ENCODE peak calls at places on chromosomes 4 and X, in eight cellular contexts. One of them, this sample, is unnamed.

GRCh38 chrX:142613403-142613802 is 408.3 kb upstream of the MAGEC2 start:
- DNase-seq in EL: no peak
- DNase-seq in activated gamma-delta T cell treated with Interleukin-2 at 50 U/mL for 16 hours: no peak
- DNase-seq in cortex of kidney: no peak
- DNase-seq in brain pericyte: no peak
- DNase-seq in globus pallidus: no peak
- DNase-seq in neural progenitor cell: no peak
- DNase-seq in CD4-positive, alpha-beta memory T cell: no peak
- DNase-seq in this sample: no peak

GRCh38 chr4:140463610-140464009 is 34.5 kb downstream of the MGAT4D start:
- DNase-seq in activated gamma-delta T cell treated with Interleukin-2 at 50 U/mL for 16 hours: no peak
- DNase-seq in globus pallidus: no peak
- DNase-seq in brain pericyte: no peak
- DNase-seq in neural progenitor cell: no peak
- DNase-seq in CD4-positive, alpha-beta memory T cell: no peak
- DNase-seq in EL: no peak
- DNase-seq in cortex of kidney: no peak
- DNase-seq in this sample: no peak

GRCh38 chr4:128600996-128601857 is 208.3 kb upstream of the JADE1 start:
- DNase-seq in globus pallidus: peak
- DNase-seq in EL: peak
- DNase-seq in neural progenitor cell: no peak
- DNase-seq in brain pericyte: peak
- DNase-seq in activated gamma-delta T cell treated with Interleukin-2 at 50 U/mL for 16 hours: no peak
- DNase-seq in cortex of kidney: no peak
- DNase-seq in CD4-positive, alpha-beta memory T cell: no peak
- DNase-seq in this sample: peak

GRCh38 chr4:41409095-41409494 is 128.9 kb upstream of the LIMCH1 start:
- DNase-seq in cortex of kidney: no peak
- DNase-seq in activated gamma-delta T cell treated with Interleukin-2 at 50 U/mL for 16 hours: no peak
- DNase-seq in EL: peak
- DNase-seq in neural progenitor cell: no peak
- DNase-seq in brain pericyte: no peak
- DNase-seq in globus pallidus: no peak
- DNase-seq in CD4-positive, alpha-beta memory T cell: no peak
- DNase-seq in this sample: no peak

GRCh38 chrX:150375243-150375642 is 12.1 kb downstream of the MAMLD1 start:
- DNase-seq in EL: no peak
- DNase-seq in globus pallidus: no peak
- DNase-seq in brain pericyte: no peak
- DNase-seq in cortex of kidney: no peak
- DNase-seq in CD4-positive, alpha-beta memory T cell: no peak
- DNase-seq in neural progenitor cell: no peak
- DNase-seq in activated gamma-delta T cell treated with Interleukin-2 at 50 U/mL for 16 hours: no peak
- DNase-seq in this sample: no peak

GRCh38 chr4:76718021-76718420 is 179.9 kb downstream of the SOWAHB start:
- DNase-seq in cortex of kidney: no peak
- DNase-seq in neural progenitor cell: no peak
- DNase-seq in activated gamma-delta T cell treated with Interleukin-2 at 50 U/mL for 16 hours: no peak
- DNase-seq in brain pericyte: no peak
- DNase-seq in CD4-positive, alpha-beta memory T cell: no peak
- DNase-seq in globus pallidus: no peak
- DNase-seq in EL: no peak
- DNase-seq in this sample: no peak

GRCh38 chrX:48992341-48992740 is 9.7 kb downstream of the GRIPAP1 start:
- DNase-seq in activated gamma-delta T cell treated with Interleukin-2 at 50 U/mL for 16 hours: no peak
- DNase-seq in CD4-positive, alpha-beta memory T cell: no peak
- DNase-seq in globus pallidus: no peak
- DNase-seq in neural progenitor cell: no peak
- DNase-seq in brain pericyte: no peak
- DNase-seq in cortex of kidney: no peak
- DNase-seq in EL: no peak
- DNase-seq in this sample: no peak

GRCh38 chr4:122086338-122086737 is 65.8 kb upstream of the BLTP1 start:
- DNase-seq in cortex of kidney: no peak
- DNase-seq in activated gamma-delta T cell treated with Interleukin-2 at 50 U/mL for 16 hours: no peak
- DNase-seq in brain pericyte: peak
- DNase-seq in globus pallidus: peak
- DNase-seq in neural progenitor cell: no peak
- DNase-seq in EL: no peak
- DNase-seq in CD4-positive, alpha-beta memory T cell: no peak
- DNase-seq in this sample: no peak

GRCh38 chr4:179465131-179465797 is 2023.0 kb upstream of the AGA start:
- DNase-seq in globus pallidus: no peak
- DNase-seq in cortex of kidney: no peak
- DNase-seq in activated gamma-delta T cell treated with Interleukin-2 at 50 U/mL for 16 hours: no peak
- DNase-seq in EL: no peak
- DNase-seq in CD4-positive, alpha-beta memory T cell: no peak
- DNase-seq in brain pericyte: no peak
- DNase-seq in neural progenitor cell: peak
- DNase-seq in this sample: peak

GRCh38 chrX:51456814-51457213 is 39.6 kb downstream of the NUDT11 start:
- DNase-seq in globus pallidus: no peak
- DNase-seq in cortex of kidney: no peak
- DNase-seq in CD4-positive, alpha-beta memory T cell: no peak
- DNase-seq in brain pericyte: no peak
- DNase-seq in activated gamma-delta T cell treated with Interleukin-2 at 50 U/mL for 16 hours: no peak
- DNase-seq in EL: peak
- DNase-seq in neural progenitor cell: peak
- DNase-seq in this sample: no peak

GRCh38 chr4:1505511-1506451 is 99.5 kb upstream of the NKX1-1 start:
- DNase-seq in brain pericyte: no peak
- DNase-seq in CD4-positive, alpha-beta memory T cell: no peak
- DNase-seq in EL: no peak
- DNase-seq in neural progenitor cell: no peak
- DNase-seq in activated gamma-delta T cell treated with Interleukin-2 at 50 U/mL for 16 hours: no peak
- DNase-seq in globus pallidus: no peak
- DNase-seq in cortex of kidney: no peak
- DNase-seq in this sample: no peak

GRCh38 chrX:622104-622503 is 8.5 kb upstream of the SHOX start:
- DNase-seq in CD4-positive, alpha-beta memory T cell: no peak
- DNase-seq in EL: no peak
- DNase-seq in cortex of kidney: no peak
- DNase-seq in brain pericyte: no peak
- DNase-seq in globus pallidus: no peak
- DNase-seq in neural progenitor cell: no peak
- DNase-seq in activated gamma-delta T cell treated with Interleukin-2 at 50 U/mL for 16 hours: no peak
- DNase-seq in this sample: no peak

GRCh38 chr4:145830699-145831098 is 107.9 kb downstream of the ZNF827 start:
- DNase-seq in EL: no peak
- DNase-seq in neural progenitor cell: no peak
- DNase-seq in brain pericyte: no peak
- DNase-seq in activated gamma-delta T cell treated with Interleukin-2 at 50 U/mL for 16 hours: no peak
- DNase-seq in CD4-positive, alpha-beta memory T cell: no peak
- DNase-seq in cortex of kidney: no peak
- DNase-seq in globus pallidus: no peak
- DNase-seq in this sample: no peak

GRCh38 chr4:103400405-103400804 is 202.3 kb upstream of the CENPE start:
- DNase-seq in EL: peak
- DNase-seq in neural progenitor cell: no peak
- DNase-seq in cortex of kidney: no peak
- DNase-seq in CD4-positive, alpha-beta memory T cell: no peak
- DNase-seq in brain pericyte: no peak
- DNase-seq in globus pallidus: no peak
- DNase-seq in activated gamma-delta T cell treated with Interleukin-2 at 50 U/mL for 16 hours: no peak
- DNase-seq in this sample: no peak

GRCh38 chr4:102530986-102531385 is 29.8 kb downstream of the NFKB1 start:
- DNase-seq in activated gamma-delta T cell treated with Interleukin-2 at 50 U/mL for 16 hours: no peak
- DNase-seq in CD4-positive, alpha-beta memory T cell: no peak
- DNase-seq in globus pallidus: no peak
- DNase-seq in EL: no peak
- DNase-seq in brain pericyte: no peak
- DNase-seq in cortex of kidney: no peak
- DNase-seq in neural progenitor cell: no peak
- DNase-seq in this sample: no peak

GRCh38 chr4:165198329-165198728 is 9.0 kb upstream of the KLHL2 start:
- DNase-seq in CD4-positive, alpha-beta memory T cell: no peak
- DNase-seq in neural progenitor cell: no peak
- DNase-seq in EL: no peak
- DNase-seq in globus pallidus: no peak
- DNase-seq in cortex of kidney: no peak
- DNase-seq in activated gamma-delta T cell treated with Interleukin-2 at 50 U/mL for 16 hours: no peak
- DNase-seq in brain pericyte: no peak
- DNase-seq in this sample: peak

GRCh38 chr4:31125496-31125895 is 405.3 kb downstream of the PCDH7 start:
- DNase-seq in cortex of kidney: no peak
- DNase-seq in CD4-positive, alpha-beta memory T cell: no peak
- DNase-seq in neural progenitor cell: no peak
- DNase-seq in globus pallidus: no peak
- DNase-seq in EL: no peak
- DNase-seq in brain pericyte: no peak
- DNase-seq in activated gamma-delta T cell treated with Interleukin-2 at 50 U/mL for 16 hours: no peak
- DNase-seq in this sample: no peak

GRCh38 chrX:69185886-69186285 is 20.6 kb upstream of the PJA1 start:
- DNase-seq in globus pallidus: no peak
- DNase-seq in neural progenitor cell: no peak
- DNase-seq in activated gamma-delta T cell treated with Interleukin-2 at 50 U/mL for 16 hours: no peak
- DNase-seq in brain pericyte: no peak
- DNase-seq in cortex of kidney: no peak
- DNase-seq in CD4-positive, alpha-beta memory T cell: no peak
- DNase-seq in EL: no peak
- DNase-seq in this sample: no peak

GRCh38 chr4:25818293-25819240 is 44.2 kb downstream of the SEL1L3 start:
- DNase-seq in cortex of kidney: no peak
- DNase-seq in EL: peak
- DNase-seq in activated gamma-delta T cell treated with Interleukin-2 at 50 U/mL for 16 hours: no peak
- DNase-seq in neural progenitor cell: no peak
- DNase-seq in brain pericyte: no peak
- DNase-seq in globus pallidus: no peak
- DNase-seq in CD4-positive, alpha-beta memory T cell: no peak
- DNase-seq in this sample: peak

GRCh38 chrX:40952855-40953254 is 132.4 kb upstream of the USP9X start:
- DNase-seq in activated gamma-delta T cell treated with Interleukin-2 at 50 U/mL for 16 hours: no peak
- DNase-seq in brain pericyte: no peak
- DNase-seq in globus pallidus: no peak
- DNase-seq in cortex of kidney: no peak
- DNase-seq in CD4-positive, alpha-beta memory T cell: peak
- DNase-seq in EL: peak
- DNase-seq in neural progenitor cell: no peak
- DNase-seq in this sample: no peak

GRCh38 chr4:15755321-15755750 is 22.8 kb upstream of the CD38 start:
- DNase-seq in globus pallidus: no peak
- DNase-seq in activated gamma-delta T cell treated with Interleukin-2 at 50 U/mL for 16 hours: no peak
- DNase-seq in neural progenitor cell: no peak
- DNase-seq in EL: peak
- DNase-seq in CD4-positive, alpha-beta memory T cell: no peak
- DNase-seq in cortex of kidney: no peak
- DNase-seq in brain pericyte: no peak
- DNase-seq in this sample: peak

GRCh38 chrX:153778151-153778551 is 2.7 kb upstream of the SRPK3 start:
- DNase-seq in CD4-positive, alpha-beta memory T cell: no peak
- DNase-seq in EL: no peak
- DNase-seq in cortex of kidney: no peak
- DNase-seq in globus pallidus: no peak
- DNase-seq in neural progenitor cell: no peak
- DNase-seq in activated gamma-delta T cell treated with Interleukin-2 at 50 U/mL for 16 hours: no peak
- DNase-seq in brain pericyte: no peak
- DNase-seq in this sample: no peak

GRCh38 chrX:69018416-69019072 is 146.7 kb downstream of the PJA1 start:
- DNase-seq in neural progenitor cell: no peak
- DNase-seq in cortex of kidney: no peak
- DNase-seq in brain pericyte: no peak
- DNase-seq in globus pallidus: no peak
- DNase-seq in CD4-positive, alpha-beta memory T cell: no peak
- DNase-seq in activated gamma-delta T cell treated with Interleukin-2 at 50 U/mL for 16 hours: no peak
- DNase-seq in EL: no peak
- DNase-seq in this sample: no peak

GRCh38 chrX:8190341-8190830 is 19.3 kb upstream of the VCX2 start:
- DNase-seq in cortex of kidney: no peak
- DNase-seq in CD4-positive, alpha-beta memory T cell: no peak
- DNase-seq in activated gamma-delta T cell treated with Interleukin-2 at 50 U/mL for 16 hours: no peak
- DNase-seq in EL: no peak
- DNase-seq in globus pallidus: no peak
- DNase-seq in brain pericyte: no peak
- DNase-seq in neural progenitor cell: no peak
- DNase-seq in this sample: no peak

GRCh38 chr4:2790583-2791517 is 2.0 kb upstream of the SH3BP2 start:
- DNase-seq in globus pallidus: no peak
- DNase-seq in CD4-positive, alpha-beta memory T cell: no peak
- DNase-seq in brain pericyte: no peak
- DNase-seq in EL: no peak
- DNase-seq in neural progenitor cell: no peak
- DNase-seq in cortex of kidney: no peak
- DNase-seq in activated gamma-delta T cell treated with Interleukin-2 at 50 U/mL for 16 hours: no peak
- DNase-seq in this sample: no peak

GRCh38 chr4:6116696-6117285 is 83.6 kb downstream of the JAKMIP1 start:
- DNase-seq in globus pallidus: no peak
- DNase-seq in EL: no peak
- DNase-seq in cortex of kidney: no peak
- DNase-seq in brain pericyte: no peak
- DNase-seq in neural progenitor cell: no peak
- DNase-seq in CD4-positive, alpha-beta memory T cell: no peak
- DNase-seq in activated gamma-delta T cell treated with Interleukin-2 at 50 U/mL for 16 hours: no peak
- DNase-seq in this sample: no peak

GRCh38 chrX:52425710-52426245 is 57.0 kb downstream of the XAGE2 start:
- DNase-seq in EL: peak
- DNase-seq in activated gamma-delta T cell treated with Interleukin-2 at 50 U/mL for 16 hours: no peak
- DNase-seq in globus pallidus: no peak
- DNase-seq in CD4-positive, alpha-beta memory T cell: no peak
- DNase-seq in brain pericyte: no peak
- DNase-seq in neural progenitor cell: no peak
- DNase-seq in cortex of kidney: no peak
- DNase-seq in this sample: peak

GRCh38 chrX:136162827-136163427 is 15.6 kb downstream of the FHL1 start:
- DNase-seq in brain pericyte: no peak
- DNase-seq in cortex of kidney: no peak
- DNase-seq in neural progenitor cell: peak
- DNase-seq in globus pallidus: no peak
- DNase-seq in EL: peak
- DNase-seq in activated gamma-delta T cell treated with Interleukin-2 at 50 U/mL for 16 hours: peak
- DNase-seq in CD4-positive, alpha-beta memory T cell: peak
- DNase-seq in this sample: no peak

GRCh38 chrX:129798888-129799287 is 19.1 kb downstream of the SASH3 start:
- DNase-seq in EL: no peak
- DNase-seq in neural progenitor cell: no peak
- DNase-seq in brain pericyte: no peak
- DNase-seq in globus pallidus: no peak
- DNase-seq in CD4-positive, alpha-beta memory T cell: no peak
- DNase-seq in cortex of kidney: no peak
- DNase-seq in activated gamma-delta T cell treated with Interleukin-2 at 50 U/mL for 16 hours: no peak
- DNase-seq in this sample: no peak

GRCh38 chr4:33134366-33134765 is 2414.2 kb downstream of the PCDH7 start:
- DNase-seq in neural progenitor cell: no peak
- DNase-seq in brain pericyte: no peak
- DNase-seq in globus pallidus: no peak
- DNase-seq in EL: no peak
- DNase-seq in activated gamma-delta T cell treated with Interleukin-2 at 50 U/mL for 16 hours: no peak
- DNase-seq in cortex of kidney: no peak
- DNase-seq in CD4-positive, alpha-beta memory T cell: no peak
- DNase-seq in this sample: no peak

GRCh38 chr4:174398728-174399127 is 115.0 kb downstream of the CEP44 start:
- DNase-seq in activated gamma-delta T cell treated with Interleukin-2 at 50 U/mL for 16 hours: no peak
- DNase-seq in neural progenitor cell: no peak
- DNase-seq in EL: peak
- DNase-seq in brain pericyte: peak
- DNase-seq in CD4-positive, alpha-beta memory T cell: no peak
- DNase-seq in globus pallidus: no peak
- DNase-seq in cortex of kidney: no peak
- DNase-seq in this sample: peak

GRCh38 chr4:8252301-8253173 is 17.0 kb upstream of the HTRA3 start:
- DNase-seq in globus pallidus: no peak
- DNase-seq in activated gamma-delta T cell treated with Interleukin-2 at 50 U/mL for 16 hours: no peak
- DNase-seq in brain pericyte: no peak
- DNase-seq in neural progenitor cell: no peak
- DNase-seq in cortex of kidney: no peak
- DNase-seq in EL: no peak
- DNase-seq in CD4-positive, alpha-beta memory T cell: no peak
- DNase-seq in this sample: peak